ENCODE peak calls at places on chromosomes 11 and 22, in seven cellular contexts. A is SK-N-SH, L is stomach, D is transverse colon, Y is sigmoid colon, M is GM23338, S is breast epithelium. B is an unnamed sample.

GRCh38 chr22:28019881-28020861 is 101.1 kb upstream of the PITPNB start:
- DNase-seq in D (peak; percentile 68), M (peak; percentile 87), Y (peak; percentile 90), S (peak; percentile 76), L (peak; percentile 71), A (peak; percentile 89), B (peak; percentile 88)

GRCh38 chr11:92224394-92225205 is at the start of gene FAT3:
- DNase-seq in Y (peak; percentile 68), D (no peak), A (peak; percentile 83), L (no peak), S (no peak), M (peak; percentile 81), B (no peak)

GRCh38 chr22:35956850-35957249 is 71.8 kb downstream of the RBFOX2 start:
- DNase-seq in L (no peak), D (no peak), M (no peak), S (no peak), A (no peak), Y (no peak), B (no peak)

GRCh38 chr22:25071720-25072119 is 119.2 kb downstream of the KIAA1671 start:
- DNase-seq in D (no peak), S (no peak), Y (no peak), M (no peak), L (no peak), A (no peak), B (no peak)

GRCh38 chr11:8717876-8718753 is 35.5 kb downstream of the RPL27A start:
- DNase-seq in M (no peak), D (peak; percentile 24), Y (peak; percentile 92), L (peak; percentile 70), A (no peak), S (no peak), B (no peak)

GRCh38 chr11:33997473-33998347 is 53.8 kb upstream of the CAPRIN1 start:
- DNase-seq in D (no peak), M (no peak), A (peak; percentile 33), S (no peak), Y (no peak), L (no peak), B (no peak)

GRCh38 chr22:35310556-35311550 is 11.2 kb downstream of the TOM1 start:
- DNase-seq in M (peak; percentile 27), Y (no peak), A (no peak), D (peak; percentile 63), S (no peak), L (no peak), B (peak; percentile 68)

GRCh38 chr11:117230286-117230961 is 1.4 kb downstream of the PCSK7 start:
- DNase-seq in M (no peak), Y (peak; percentile 58), S (no peak), D (no peak), L (no peak), A (no peak), B (no peak)

GRCh38 chr11:84019576-84020194 is 733.5 kb upstream of the CCDC90B start:
- DNase-seq in D (no peak), M (no peak), L (no peak), Y (no peak), A (no peak), S (no peak), B (no peak)

GRCh38 chr11:80627364-80627763 is 1186.5 kb upstream of the TENM4 start:
- DNase-seq in M (no peak), A (peak; percentile 12), S (no peak), Y (no peak), D (no peak), L (no peak), B (no peak)
- TF ChIP-seq POLR2AphosphoS5 in M (no peak), A (no peak), S (no peak), Y (no peak), D (no peak), L (no peak), B (no peak)

GRCh38 chr11:910044-910588 is 494 bp downstream of the CHID1 start:
- DNase-seq in Y (no peak), S (no peak), A (no peak), L (no peak), M (no peak), D (no peak), B (no peak)

GRCh38 chr11:911031-911889 is 650 bp upstream of the CHID1 start:
- DNase-seq in S (no peak), D (peak; percentile 47), Y (no peak), L (peak; percentile 42), A (no peak), M (peak; percentile 72), B (peak; percentile 76)

GRCh38 chr11:909406-909805 is 1.2 kb downstream of the CHID1 start:
- DNase-seq in A (no peak), M (no peak), S (no peak), Y (no peak), D (no peak), L (no peak), B (no peak)

GRCh38 chr11:911890-912219 is 1.2 kb upstream of the CHID1 start:
- DNase-seq in A (no peak), D (no peak), S (no peak), M (no peak), Y (no peak), L (no peak), B (no peak)

GRCh38 chr11:910589-911030 is at the start of gene CHID1:
- DNase-seq in A (peak; percentile 100), D (peak; percentile 91), L (peak; percentile 91), M (peak; percentile 94), S (peak; percentile 86), Y (peak; percentile 90), B (peak; percentile 97)
- TF ChIP-seq POLR2AphosphoS5 in A (peak; percentile 21), D (peak; percentile 15), L (peak; percentile 67), M (peak; percentile 75), S (peak; percentile 15), Y (peak; percentile 76), B (peak; percentile 87)

GRCh38 chr11:128585498-128586238 is 1.7 kb downstream of the ETS1 start:
- DNase-seq in L (no peak), A (no peak), D (no peak), M (peak; percentile 41), Y (no peak), S (no peak), B (no peak)
- TF ChIP-seq POLR2AphosphoS5 in L (no peak), A (no peak), D (no peak), M (no peak), Y (no peak), S (no peak), B (no peak)

DNA sequence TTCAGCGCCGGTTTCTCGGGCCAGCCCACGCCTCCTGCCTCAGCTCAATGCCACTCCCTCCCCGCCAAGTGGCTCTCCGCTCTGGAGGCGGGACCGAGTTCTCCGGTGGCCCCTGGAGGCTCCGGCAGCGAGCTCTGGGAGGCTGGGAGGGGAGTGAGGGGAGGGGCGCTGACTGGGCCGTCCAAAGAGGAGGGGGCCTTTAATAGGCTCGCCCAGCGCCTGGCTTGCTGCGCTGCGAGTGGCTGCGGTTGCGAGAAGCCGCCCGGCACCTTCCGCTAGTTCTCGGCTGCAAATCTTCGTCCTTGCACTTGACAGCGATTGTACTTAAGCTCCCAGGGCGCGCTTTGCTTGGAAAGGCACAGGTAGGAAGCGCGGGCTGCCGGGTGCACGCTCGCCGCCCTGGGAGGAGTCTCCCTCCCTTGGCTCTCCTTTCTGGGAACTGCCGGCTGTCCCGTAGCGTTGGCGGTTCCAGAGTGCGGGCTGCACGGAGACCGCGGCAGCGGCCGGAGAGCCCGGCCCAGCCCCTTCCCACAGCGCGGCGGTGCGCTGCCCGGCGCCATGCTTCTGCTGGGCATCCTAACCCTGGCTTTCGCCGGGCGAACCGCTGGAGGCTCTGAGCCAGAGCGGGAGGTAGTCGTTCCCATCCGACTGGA is at the start of gene ADAMTS15:
- DNase-seq in M (peak; percentile 95), D (peak; percentile 75), Y (peak; percentile 91), L (peak; percentile 86), A (peak; percentile 81), S (peak; percentile 83), B (no peak)
- TF ChIP-seq POLR2AphosphoS5 in M (peak; percentile 71), D (peak; percentile 57), Y (peak; percentile 74), L (no peak), A (no peak), S (peak; percentile 80), B (peak; percentile 75)

GRCh38 chr11:94678901-94679300 is 89.3 kb upstream of the AMOTL1 start:
- DNase-seq in Y (no peak), S (no peak), L (no peak), M (no peak), A (no peak), D (no peak), B (no peak)

GRCh38 chr11:94678236-94678635 is 89.9 kb upstream of the AMOTL1 start:
- DNase-seq in S (no peak), A (no peak), D (no peak), Y (no peak), L (no peak), M (no peak), B (no peak)

GRCh38 chr11:94681852-94682251 is 86.3 kb upstream of the AMOTL1 start:
- DNase-seq in Y (no peak), L (no peak), A (no peak), M (no peak), D (no peak), S (no peak), B (no peak)

GRCh38 chr11:94680426-94680825 is 87.7 kb upstream of the AMOTL1 start:
- DNase-seq in S (no peak), Y (no peak), M (no peak), L (no peak), A (no peak), D (no peak), B (no peak)

GRCh38 chr11:94681140-94681539 is 87.0 kb upstream of the AMOTL1 start:
- DNase-seq in Y (no peak), M (no peak), A (no peak), S (no peak), L (no peak), D (no peak), B (no peak)
- TF ChIP-seq POLR2AphosphoS5 in Y (no peak), M (no peak), A (no peak), S (no peak), L (no peak), D (no peak), B (no peak)

GRCh38 chr11:38646382-38646781 is 2048.3 kb upstream of the RAG2 start:
- DNase-seq in Y (no peak), M (no peak), S (no peak), L (no peak), A (no peak), D (no peak), B (no peak)

DNA sequence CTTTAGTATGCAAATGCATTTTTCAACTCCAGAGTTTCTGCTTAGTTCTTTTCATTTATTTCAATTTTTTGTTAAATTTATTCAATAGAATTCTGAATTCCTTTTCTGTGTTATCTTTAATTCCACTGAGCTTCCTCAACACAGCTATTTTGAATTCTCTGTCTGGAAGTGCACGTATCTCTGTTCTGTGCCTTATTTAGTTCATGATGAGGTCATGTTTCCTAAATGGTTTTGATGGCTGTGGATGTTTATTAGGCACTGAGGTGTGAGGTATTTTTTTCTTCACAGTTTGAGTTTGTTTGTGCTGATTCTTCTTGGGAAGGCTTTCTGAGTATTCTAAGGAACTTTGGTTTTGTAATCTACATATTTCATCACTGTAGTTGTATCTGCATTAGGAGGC is 2042.8 kb upstream of the RAG2 start:
- DNase-seq in D (no peak), L (no peak), M (no peak), A (no peak), Y (no peak), S (no peak), B (no peak)
- TF ChIP-seq POLR2AphosphoS5 in D (no peak), L (no peak), M (no peak), A (no peak), Y (no peak), S (no peak), B (no peak)

GRCh38 chr11:73647459-73648100 is 1.2 kb downstream of the PLEKHB1 start:
- DNase-seq in M (peak; percentile 97), D (peak; percentile 94), S (peak; percentile 63), A (peak; percentile 87), Y (peak; percentile 95), L (peak; percentile 94), B (peak; percentile 96)
- TF ChIP-seq POLR2AphosphoS5 in M (peak; percentile 43), D (peak; percentile 50), S (no peak), A (no peak), Y (peak; percentile 68), L (peak; percentile 10), B (peak; percentile 70)